ENCODE peak calls at places on chromosomes 3 and 15, in nine cellular contexts. P is AG09309; J is astrocyte of the spinal cord; O is HS-5; L is MV-4-11; V is stimulated activated CD4-positive, alpha-beta T cell treated with anti-CD3 and anti-CD28 coated beads, Interleukin-4, amount 100 ng/mL, for 4 hours; U is sciatic nerve; X is HCEC 1CT; M is neural progenitor cell. R is an unnamed sample.

GRCh38 chr3:158916111-158916510 is 114.3 kb downstream of the MFSD1 start:
- DNase-seq in P (no peak), J (no peak), O (no peak), L (no peak), V (no peak), U (no peak), X (no peak), M (no peak), R (no peak)

GRCh38 chr15:51938286-51938685 is 33.3 kb downstream of the LEO1 start:
- DNase-seq in P (no peak), J (no peak), O (no peak), L (no peak), V (no peak), U (no peak), X (no peak), M (no peak), R (no peak)

GRCh38 chr3:10454907-10455306 is 50.5 kb downstream of the ATP2B2 start:
- DNase-seq in P (no peak), J (no peak), O (no peak), L (no peak), V (no peak), U (no peak), X (no peak), M (no peak), R (no peak)

GRCh38 chr3:52182691-52183090 is 15.3 kb upstream of the ALAS1 start:
- DNase-seq in P (no peak), J (no peak), O (no peak), L (no peak), V (no peak), U (no peak), X (no peak), M (no peak), R (no peak)

GRCh38 chr15:59622289-59622688 is 10.7 kb downstream of the GCNT3 start:
- DNase-seq in P (no peak), J (peak), O (peak), L (peak), V (peak), U (no peak), X (peak), M (peak), R (peak)

GRCh38 chr3:29936054-29936453 is 655.2 kb downstream of the RBMS3 start:
- DNase-seq in P (no peak), J (no peak), O (no peak), L (no peak), V (no peak), U (no peak), X (no peak), M (no peak), R (no peak)

GRCh38 chr3:69231929-69232437 is 109.6 kb upstream of the LMOD3 start:
- DNase-seq in P (no peak), J (no peak), O (no peak), L (no peak), V (no peak), U (no peak), X (no peak), M (no peak), R (no peak)

GRCh38 chr3:139654637-139655365 is 23.0 kb downstream of the NMNAT3 start:
- DNase-seq in P (no peak), J (no peak), O (no peak), L (no peak), V (no peak), U (no peak), X (no peak), M (no peak), R (no peak)

GRCh38 chr3:170469151-170470062 is 50.7 kb downstream of the CLDN11 start:
- DNase-seq in P (peak), J (peak), O (no peak), L (no peak), V (no peak), U (no peak), X (peak), M (no peak), R (peak)

GRCh38 chr15:95760508-95760907 is 570.0 kb upstream of the NR2F2 start:
- DNase-seq in P (no peak), J (no peak), O (no peak), L (no peak), V (no peak), U (no peak), X (peak), M (peak), R (no peak)

GRCh38 chr3:43207628-43208085 is 78.7 kb upstream of the SNRK start:
- DNase-seq in P (peak), J (no peak), O (no peak), L (no peak), V (no peak), U (no peak), X (peak), M (no peak), R (no peak)

GRCh38 chr15:64092864-64093626 is 593 bp downstream of the CIAO2A start:
- DNase-seq in P (no peak), J (peak), O (no peak), L (peak), V (peak), U (no peak), X (peak), M (peak), R (no peak)